ENCODE peak calls at places on chromosome 3, in five cellular contexts. One of them, this sample, is unnamed.

GRCh38 chr3:179898024-179898423 is 138.7 kb downstream of the PEX5L start:
- DNase-seq in fibroblast of pulmonary artery: peak
- DNase-seq in T-helper 1 cell: no peak
- DNase-seq in NCI-H69: peak
- DNase-seq in activated CD4-positive, CD25-positive, alpha-beta regulatory T cell: no peak
- DNase-seq in this sample: no peak

GRCh38 chr3:170751083-170751893 is 118.7 kb downstream of the RPL22L1 start:
- DNase-seq in T-helper 1 cell: no peak
- DNase-seq in NCI-H69: peak
- DNase-seq in fibroblast of pulmonary artery: peak
- DNase-seq in activated CD4-positive, CD25-positive, alpha-beta regulatory T cell: no peak
- DNase-seq in this sample: no peak

GRCh38 chr3:8886556-8886955 is 76.7 kb downstream of the RAD18 start:
- DNase-seq in activated CD4-positive, CD25-positive, alpha-beta regulatory T cell: no peak
- DNase-seq in fibroblast of pulmonary artery: no peak
- DNase-seq in NCI-H69: no peak
- DNase-seq in T-helper 1 cell: no peak
- DNase-seq in this sample: no peak

GRCh38 chr3:131568460-131568859 is 65.7 kb upstream of the MRPL3 start:
- DNase-seq in T-helper 1 cell: no peak
- DNase-seq in activated CD4-positive, CD25-positive, alpha-beta regulatory T cell: no peak
- DNase-seq in fibroblast of pulmonary artery: no peak
- DNase-seq in NCI-H69: peak
- DNase-seq in this sample: no peak

GRCh38 chr3:177337548-177338331 is 140.5 kb upstream of the TBL1XR1 start:
- DNase-seq in T-helper 1 cell: peak
- DNase-seq in activated CD4-positive, CD25-positive, alpha-beta regulatory T cell: peak
- DNase-seq in fibroblast of pulmonary artery: peak
- DNase-seq in NCI-H69: peak
- DNase-seq in this sample: no peak

GRCh38 chr3:31516757-31517156 is 16.0 kb upstream of the STT3B start:
- DNase-seq in fibroblast of pulmonary artery: no peak
- DNase-seq in activated CD4-positive, CD25-positive, alpha-beta regulatory T cell: no peak
- DNase-seq in T-helper 1 cell: no peak
- DNase-seq in NCI-H69: peak
- DNase-seq in this sample: no peak

GRCh38 chr3:99625237-99625622 is 13.2 kb upstream of the COL8A1 start:
- DNase-seq in activated CD4-positive, CD25-positive, alpha-beta regulatory T cell: no peak
- DNase-seq in fibroblast of pulmonary artery: no peak
- DNase-seq in T-helper 1 cell: no peak
- DNase-seq in NCI-H69: no peak
- DNase-seq in this sample: no peak

GRCh38 chr3:172987268-172987667 is 153.8 kb downstream of the SPATA16 start:
- DNase-seq in fibroblast of pulmonary artery: peak
- DNase-seq in NCI-H69: peak
- DNase-seq in T-helper 1 cell: no peak
- DNase-seq in activated CD4-positive, CD25-positive, alpha-beta regulatory T cell: no peak
- DNase-seq in this sample: no peak

GRCh38 chr3:62159693-62160092 is 213.7 kb downstream of the FEZF2 start:
- DNase-seq in NCI-H69: no peak
- DNase-seq in fibroblast of pulmonary artery: peak
- DNase-seq in activated CD4-positive, CD25-positive, alpha-beta regulatory T cell: no peak
- DNase-seq in T-helper 1 cell: no peak
- DNase-seq in this sample: no peak

GRCh38 chr3:140848675-140849074 is 93.0 kb upstream of the SLC25A36 start:
- DNase-seq in fibroblast of pulmonary artery: no peak
- DNase-seq in NCI-H69: no peak
- DNase-seq in T-helper 1 cell: no peak
- DNase-seq in activated CD4-positive, CD25-positive, alpha-beta regulatory T cell: no peak
- DNase-seq in this sample: no peak

GRCh38 chr3:72973031-72973723 is 23.4 kb upstream of the PPP4R2 start:
- DNase-seq in fibroblast of pulmonary artery: peak
- DNase-seq in NCI-H69: peak
- DNase-seq in activated CD4-positive, CD25-positive, alpha-beta regulatory T cell: no peak
- DNase-seq in T-helper 1 cell: no peak
- DNase-seq in this sample: no peak

GRCh38 chr3:75906555-75907112 is 121.3 kb upstream of the ZNF717 start:
- DNase-seq in T-helper 1 cell: no peak
- DNase-seq in NCI-H69: peak
- DNase-seq in activated CD4-positive, CD25-positive, alpha-beta regulatory T cell: no peak
- DNase-seq in fibroblast of pulmonary artery: peak
- DNase-seq in this sample: no peak

GRCh38 chr3:67630666-67631362 is 23.6 kb downstream of the SUCLG2 start:
- DNase-seq in fibroblast of pulmonary artery: no peak
- DNase-seq in activated CD4-positive, CD25-positive, alpha-beta regulatory T cell: no peak
- DNase-seq in NCI-H69: no peak
- DNase-seq in T-helper 1 cell: no peak
- DNase-seq in this sample: no peak

GRCh38 chr3:159114582-159114981 is 312.7 kb downstream of the MFSD1 start:
- DNase-seq in NCI-H69: no peak
- DNase-seq in activated CD4-positive, CD25-positive, alpha-beta regulatory T cell: no peak
- DNase-seq in fibroblast of pulmonary artery: no peak
- DNase-seq in T-helper 1 cell: no peak
- DNase-seq in this sample: no peak

GRCh38 chr3:73401616-73402265 is 223.0 kb downstream of the PDZRN3 start:
- DNase-seq in T-helper 1 cell: no peak
- DNase-seq in fibroblast of pulmonary artery: peak
- DNase-seq in NCI-H69: no peak
- DNase-seq in activated CD4-positive, CD25-positive, alpha-beta regulatory T cell: no peak
- DNase-seq in this sample: no peak

GRCh38 chr3:170359178-170359704 is 1.7 kb downstream of the SKIL start:
- DNase-seq in NCI-H69: no peak
- DNase-seq in T-helper 1 cell: no peak
- DNase-seq in fibroblast of pulmonary artery: no peak
- DNase-seq in activated CD4-positive, CD25-positive, alpha-beta regulatory T cell: no peak
- DNase-seq in this sample: no peak

This sample was measured in central memory CD8-positive, alpha-beta T cell.